ENCODE peak calls at places on chromosomes 3 and 15, in four cellular contexts. Z is fibroblast of lung, N is amygdala, Q is NCI-H1417 treated with DMSO at 0.1 percent for 48 hours. D is an unnamed sample.

GRCh38 chr15:78988361-78988911 is 43.6 kb upstream of the CTSH start:
- DNase-seq in Z (peak), N (no peak), Q (no peak), D (no peak)

GRCh38 chr3:61882253-61882652 is 320.9 kb downstream of the PTPRG start:
- DNase-seq in Z (no peak), N (no peak), Q (no peak), D (no peak)

GRCh38 chr3:124627501-124627908 is 102.7 kb upstream of the UMPS start:
- DNase-seq in Z (peak), N (no peak), Q (no peak), D (no peak)

GRCh38 chr15:53216036-53216435 is 425.9 kb upstream of the ONECUT1 start:
- DNase-seq in Z (no peak), N (no peak), Q (no peak), D (no peak)

GRCh38 chr3:20914260-20914659 is 728.3 kb upstream of the SGO1 start:
- DNase-seq in Z (no peak), N (no peak), Q (no peak), D (no peak)

GRCh38 chr3:186239321-186239720 is 122.7 kb downstream of the DGKG start:
- DNase-seq in Z (peak), N (peak), Q (no peak), D (no peak)

GRCh38 chr15:73822998-73823397 is 50.4 kb upstream of the TBC1D21 start:
- DNase-seq in Z (peak), N (no peak), Q (no peak), D (no peak)

GRCh38 chr3:129950318-129951046 is 24.0 kb upstream of the TRH start:
- DNase-seq in Z (no peak), N (no peak), Q (no peak), D (no peak)

GRCh38 chr3:52532517-52532837 is 1.2 kb downstream of the NT5DC2 start:
- DNase-seq in Z (peak), N (no peak), Q (no peak), D (no peak)

GRCh38 chr15:101264011-101264410 is 12.2 kb upstream of the CHSY1 start:
- DNase-seq in Z (no peak), N (no peak), Q (no peak), D (no peak)

GRCh38 chr3:118400886-118401285 is 633.8 kb downstream of the IGSF11 start:
- DNase-seq in Z (no peak), N (no peak), Q (no peak), D (no peak)

GRCh38 chr15:43212299-43212698 is 8.5 kb downstream of the EPB42 start:
- DNase-seq in Z (no peak), N (no peak), Q (no peak), D (no peak)

GRCh38 chr3:42653560-42654330 is at the start of gene ZBTB47:
- DNase-seq in Z (peak), N (no peak), Q (no peak), D (no peak)

GRCh38 chr15:72375501-72375845 is 341 bp downstream of the HEXA start:
- DNase-seq in Z (no peak), N (no peak), Q (no peak), D (no peak)

GRCh38 chr15:71282086-71282485 is 166.8 kb downstream of the THSD4 start:
- DNase-seq in Z (peak), N (no peak), Q (no peak), D (no peak)

GRCh38 chr3:10026084-10026890 is at the start of gene FANCD2:
- DNase-seq in Z (peak), N (peak), Q (peak), D (no peak)

GRCh38 chr15:74179101-74179841 is 5.8 kb downstream of the ISLR start:
- DNase-seq in Z (peak), N (no peak), Q (no peak), D (no peak)

GRCh38 chr3:196620228-196620627 is 19.3 kb upstream of the NRROS start:
- DNase-seq in Z (peak), N (no peak), Q (no peak), D (peak)

GRCh38 chr3:142977399-142977728 is 13.9 kb upstream of the PAQR9 start:
- DNase-seq in Z (no peak), N (no peak), Q (no peak), D (no peak)

GRCh38 chr3:110821586-110821985 is 250.0 kb upstream of the NECTIN3 start:
- DNase-seq in Z (no peak), N (no peak), Q (no peak), D (no peak)

GRCh38 chr15:92693922-92694331 is 38.4 kb upstream of the FAM174B start:
- DNase-seq in Z (peak), N (no peak), Q (no peak), D (no peak)

GRCh38 chr15:20645956-20646355 is 104.4 kb upstream of the GOLGA6L6 start:
- DNase-seq in Z (no peak), N (no peak), Q (no peak), D (no peak)

GRCh38 chr3:43998374-43998840 is 243.3 kb upstream of the TOPAZ1 start:
- DNase-seq in Z (peak), N (no peak), Q (no peak), D (no peak)

GRCh38 chr3:99394831-99395733 is 243.3 kb upstream of the COL8A1 start:
- DNase-seq in Z (peak), N (no peak), Q (no peak), D (no peak)

GRCh38 chr15:39919740-39920509 is at the start of gene GPR176:
- DNase-seq in Z (peak), N (no peak), Q (no peak), D (no peak)

GRCh38 chr3:53571264-53571663 is 76.9 kb downstream of the CACNA1D start:
- DNase-seq in Z (no peak), N (no peak), Q (no peak), D (no peak)

GRCh38 chr15:41690636-41691035 is 30.4 kb downstream of the MGA start:
- DNase-seq in Z (no peak), N (no peak), Q (no peak), D (no peak)

GRCh38 chr3:53243165-53243564 is 12.7 kb downstream of the TKT start:
- DNase-seq in Z (peak), N (no peak), Q (no peak), D (no peak)

D was measured in NCI-H1436 treated with DMSO at 0.1 percent for 48 hours.